ENCODE peak calls at places on chromosomes 3 and 15, in four cellular contexts. V is A549, R is hepatocyte, E is spleen. X is an unnamed sample.
A peak's percentile ranks its signal among the peaks of the same experiment; 100 is the strongest.

GRCh38 chr3:194134757-194135515 is 1.0 kb upstream of the HES1 start:
- DNase-seq in V (peak; percentile 97), R (peak; percentile 98), E (peak; percentile 96), X (peak; percentile 93)

GRCh38 chr3:13039286-13039896 is 33.8 kb downstream of the IQSEC1 start:
- DNase-seq in V (no peak), R (no peak), E (no peak), X (no peak)

GRCh38 chr15:66298803-66299251 is 5.5 kb downstream of the DIS3L start:
- DNase-seq in V (no peak), R (peak; percentile 18), E (no peak), X (peak; percentile 23)

GRCh38 chr3:151439652-151440125 is 21.2 kb downstream of the IGSF10 start:
- DNase-seq in V (peak; percentile 76), R (peak; percentile 80), E (no peak), X (peak; percentile 46)

GRCh38 chr3:129058441-129059194 is 2.0 kb upstream of the GP9 start:
- DNase-seq in V (no peak), R (no peak), E (peak; percentile 45), X (no peak)

GRCh38 chr15:77091072-77091471 is 20.2 kb upstream of the TSPAN3 start:
- DNase-seq in V (no peak), R (no peak), E (no peak), X (no peak)

GRCh38 chr15:63246691-63247464 is 30.5 kb upstream of the APH1B start:
- DNase-seq in V (peak; percentile 70), R (peak; percentile 55), E (no peak), X (peak; percentile 28)

GRCh38 chr15:50905055-50905454 is 3.4 kb upstream of the AP4E1 start:
- DNase-seq in V (no peak), R (no peak), E (no peak), X (no peak)

GRCh38 chr3:168091961-168092360 is 3.8 kb downstream of the GOLIM4 start:
- DNase-seq in V (no peak), R (no peak), E (no peak), X (no peak)

GRCh38 chr3:171416061-171416460 is 44.1 kb downstream of the TNIK start:
- DNase-seq in V (no peak), R (no peak), E (no peak), X (no peak)

GRCh38 chr3:195770081-195770840 is 41.5 kb downstream of the MUC4 start:
- DNase-seq in V (no peak), R (no peak), E (peak; percentile 64), X (no peak)

GRCh38 chr15:78506971-78507830 is at the start of gene HYKK:
- DNase-seq in V (peak; percentile 98), R (peak; percentile 97), E (peak; percentile 90), X (peak; percentile 100)
- TF ChIP-seq CTCF in V (no peak), R (no peak), E (no peak), X (peak; percentile 31)

GRCh38 chr3:70824785-70825184 is 512.3 kb upstream of the MDFIC2 start:
- DNase-seq in V (peak; percentile 31), R (no peak), E (no peak), X (peak; percentile 67)

GRCh38 chr3:70822777-70823176 is 510.3 kb upstream of the MDFIC2 start:
- DNase-seq in V (no peak), R (no peak), E (no peak), X (no peak)

GRCh38 chr3:70821602-70822001 is 509.2 kb upstream of the MDFIC2 start:
- DNase-seq in V (no peak), R (no peak), E (no peak), X (no peak)

GRCh38 chr3:70824078-70824477 is 511.6 kb upstream of the MDFIC2 start:
- DNase-seq in V (no peak), R (no peak), E (no peak), X (no peak)

GRCh38 chr3:70823622-70824021 is 511.2 kb upstream of the MDFIC2 start:
- DNase-seq in V (no peak), R (no peak), E (no peak), X (no peak)
- H3K27ac ChIP-seq in V (no peak overlapping the region), R (no peak overlapping the region), E (no peak overlapping the region), X (no peak overlapping the region)

DNA sequence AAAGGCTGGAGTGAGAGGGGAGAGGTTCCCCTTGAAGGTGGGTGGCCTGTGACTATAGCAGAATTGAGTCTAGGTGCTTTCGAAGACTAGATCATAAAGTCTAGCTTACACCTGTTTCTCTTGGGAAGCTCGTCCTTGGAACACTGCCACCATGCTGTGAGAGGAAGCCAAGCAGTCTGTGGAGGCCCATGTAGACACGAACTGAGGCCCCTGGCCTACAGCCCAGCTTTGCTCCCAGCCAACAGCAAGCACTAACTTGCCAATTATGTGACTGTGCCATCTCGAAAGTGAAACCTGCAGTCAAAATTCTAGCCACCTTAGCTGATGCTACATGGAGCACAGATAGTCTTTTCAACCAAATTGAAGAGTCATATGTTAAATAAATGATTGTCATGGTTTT is 190.5 kb upstream of the NECTIN3 start:
- DNase-seq in V (peak; percentile 33), R (peak; percentile 46), E (no peak), X (peak; percentile 72)
- TF ChIP-seq CTCF in V (no peak), R (peak; percentile 10), E (no peak), X (peak; percentile 39)

GRCh38 chr15:101453123-101454120 is 36.1 kb downstream of the PCSK6 start:
- DNase-seq in V (no peak), R (no peak), E (no peak), X (no peak)
- H3K27ac ChIP-seq in V (no peak overlapping the region), R (peak overlapping the region; percentile 73), E (peak overlapping the region; percentile 81), X (no peak overlapping the region)